ENCODE peak calls at places on chromosome 7, in seven cellular contexts. I, L, C, K, B, A and J are unnamed samples.

GRCh38 chr7:7519528-7519927 is 16.1 kb downstream of the COL28A1 start:
- DNase-seq in I (no peak), L (no peak), C (no peak), K (no peak), B (no peak), A (no peak), J (no peak)

GRCh38 chr7:4861673-4862072 is at the start of gene PAPOLB:
- DNase-seq in I (no peak), L (no peak), C (no peak), K (no peak), B (no peak), A (no peak), J (no peak)

GRCh38 chr7:121126801-121127534 is 138.5 kb downstream of the CPED1 start:
- DNase-seq in I (no peak), L (peak), C (no peak), K (no peak), B (no peak), A (peak), J (no peak)

GRCh38 chr7:94064541-94065191 is 60.5 kb upstream of the BET1 start:
- DNase-seq in I (peak), L (peak), C (no peak), K (no peak), B (peak), A (peak), J (no peak)

GRCh38 chr7:120944826-120945562 is 5.6 kb upstream of the ING3 start:
- DNase-seq in I (no peak), L (no peak), C (no peak), K (no peak), B (peak), A (no peak), J (no peak)

GRCh38 chr7:114930829-114931655 is 9.1 kb downstream of the MDFIC start:
- DNase-seq in I (no peak), L (peak), C (no peak), K (no peak), B (no peak), A (no peak), J (no peak)

GRCh38 chr7:117188949-117189348 is 133.9 kb downstream of the WNT2 start:
- DNase-seq in I (no peak), L (peak), C (no peak), K (no peak), B (no peak), A (no peak), J (no peak)

GRCh38 chr7:148954766-148955165 is 70.7 kb upstream of the EZH2 start:
- DNase-seq in I (no peak), L (no peak), C (no peak), K (no peak), B (no peak), A (no peak), J (no peak)

GRCh38 chr7:50653997-50654425 is 88.8 kb upstream of the DDC start:
- DNase-seq in I (no peak), L (peak), C (no peak), K (peak), B (no peak), A (no peak), J (no peak)

GRCh38 chr7:121069346-121070100 is 81.0 kb downstream of the CPED1 start:
- DNase-seq in I (no peak), L (peak), C (no peak), K (no peak), B (no peak), A (no peak), J (no peak)

GRCh38 chr7:72183835-72184234 is 228.3 kb downstream of the CALN1 start:
- DNase-seq in I (peak), L (no peak), C (no peak), K (no peak), B (no peak), A (no peak), J (no peak)

GRCh38 chr7:28207486-28208158 is 27.0 kb upstream of the JAZF1 start:
- DNase-seq in I (no peak), L (no peak), C (no peak), K (no peak), B (no peak), A (no peak), J (no peak)

DNA sequence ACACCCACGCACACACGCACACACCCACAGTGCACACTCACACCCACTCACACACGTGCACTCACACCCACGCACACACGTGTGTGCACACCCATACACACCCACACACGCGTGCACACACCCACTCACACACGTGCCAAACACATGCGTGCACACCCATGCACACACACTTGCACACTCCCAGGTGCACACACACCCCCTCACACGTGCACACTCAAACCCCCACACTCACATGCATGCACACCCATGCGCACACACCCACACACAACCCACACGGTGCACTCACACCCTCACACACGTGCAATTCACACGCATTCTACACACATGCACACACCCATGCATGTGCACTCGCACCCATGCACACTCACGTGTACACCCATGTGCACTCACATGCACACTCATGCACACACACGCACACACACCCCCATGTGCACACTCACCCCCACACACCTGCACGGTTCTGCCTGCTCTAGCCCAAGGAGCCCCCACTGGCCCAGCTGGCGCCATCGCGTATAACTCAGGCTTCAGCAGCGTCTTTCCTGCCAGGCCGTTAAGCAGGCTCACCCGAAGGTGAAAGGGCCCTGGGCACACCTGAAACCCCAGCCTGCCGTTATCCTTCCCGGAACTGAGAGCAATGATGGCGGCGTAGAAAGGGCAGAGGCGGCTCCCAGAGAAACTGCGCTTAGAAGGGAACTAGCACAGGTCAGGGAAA is 63.9 kb upstream of the PDGFA start:
- DNase-seq in I (no peak), L (no peak), C (no peak), K (no peak), B (no peak), A (no peak), J (no peak)
- H3K18ac ChIP-seq in I (no peak), L (no peak), C (peak), K (no peak), B (no peak), A (no peak), J (no peak)

DNA sequence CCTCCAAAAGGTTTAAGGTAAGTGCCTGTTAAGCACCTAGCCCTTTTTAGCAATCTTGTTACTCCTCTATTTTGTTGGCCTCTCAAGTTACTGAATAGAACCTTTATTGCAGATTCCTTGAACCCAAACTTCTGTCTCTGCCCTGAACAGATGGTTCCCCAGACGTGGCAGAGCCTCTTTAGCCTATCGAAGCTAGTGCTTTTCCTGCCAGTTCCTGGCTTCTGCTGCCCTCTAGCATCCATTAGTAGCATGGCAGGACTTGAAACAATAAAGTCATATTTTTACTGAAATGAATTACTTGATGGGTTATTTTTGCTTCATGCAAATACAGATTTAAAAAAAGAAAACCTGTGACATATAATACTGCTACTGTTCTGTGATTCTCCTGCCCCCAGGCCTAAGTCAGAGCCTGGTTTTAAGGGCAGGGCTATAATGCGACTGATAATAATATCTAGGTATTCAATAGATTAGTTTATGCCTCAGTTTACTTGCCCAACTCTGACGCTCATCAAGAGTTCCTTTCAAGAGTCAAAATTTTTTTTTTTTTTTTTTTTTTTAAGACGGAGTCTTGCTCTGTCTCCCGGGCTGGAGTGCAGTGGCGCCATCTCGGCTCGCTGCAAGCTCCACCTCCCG is 84.3 kb upstream of the PHF14 start:
- DNase-seq in I (peak), L (peak), C (peak), K (no peak), B (peak), A (peak), J (peak)
- H2AK5ac ChIP-seq in I (no peak), L (no peak), C (no peak), K (no peak), B (no peak), A (no peak), J (no peak)

DNA sequence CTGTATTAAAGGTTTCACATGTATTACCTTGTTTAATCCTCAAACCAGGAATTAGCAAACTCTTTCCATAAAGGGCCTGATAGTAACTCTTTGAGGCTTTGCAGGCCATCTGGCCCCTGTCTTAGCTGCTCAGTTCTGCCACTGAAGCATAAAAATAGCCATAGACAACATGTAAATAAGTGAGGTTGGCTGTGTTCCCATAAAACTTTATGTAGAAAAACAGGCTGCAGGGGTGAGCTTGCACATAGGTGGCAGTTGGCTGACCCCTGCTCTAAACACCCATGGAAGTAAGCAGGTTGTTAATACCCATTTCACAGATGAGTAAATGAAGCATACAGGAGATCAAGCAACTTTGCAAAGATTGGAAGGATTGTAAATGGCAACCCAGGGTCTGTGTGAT is 1279.2 kb upstream of the AUTS2 start:
- DNase-seq in I (no peak), L (no peak), C (no peak), K (no peak), B (no peak), A (no peak), J (no peak)
- H3K4me2 ChIP-seq in I (no peak), L (no peak), C (no peak), K (no peak), B (no peak), A (no peak), J (no peak)

DNA sequence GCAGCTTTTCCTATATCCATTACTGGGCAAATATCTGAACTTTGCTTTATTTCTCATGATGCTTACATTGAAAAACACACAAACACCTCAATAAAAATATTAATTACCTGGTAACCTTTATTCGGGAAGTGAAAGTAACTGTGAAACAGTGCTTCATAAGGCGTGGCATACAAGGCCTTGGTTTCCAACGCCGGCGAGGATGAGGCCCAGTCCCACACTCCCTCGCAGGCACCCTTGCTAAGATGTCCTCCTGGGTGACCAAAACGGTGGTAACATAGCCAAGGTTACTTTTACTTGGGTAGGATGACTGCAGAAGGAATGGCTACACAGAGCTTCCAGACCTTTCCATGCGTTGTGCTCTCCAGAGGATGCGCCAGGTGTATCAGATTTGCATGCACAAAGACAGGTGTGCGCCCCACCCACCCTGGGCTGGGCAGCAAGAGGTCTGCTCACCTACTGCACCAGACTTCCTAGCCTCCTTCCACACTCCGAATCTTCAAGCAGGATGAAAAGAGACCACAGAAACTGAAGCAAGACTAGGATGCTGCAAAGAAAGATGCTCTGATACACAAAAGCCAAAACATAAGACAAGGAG is 13.3 kb upstream of the DAGLB start:
- DNase-seq in I (no peak), L (no peak), C (no peak), K (no peak), B (no peak), A (no peak), J (no peak)
- H3K18ac ChIP-seq in I (no peak), L (no peak), C (no peak), K (no peak), B (no peak), A (no peak), J (no peak)

GRCh38 chr7:92785923-92786322 is 50.5 kb downstream of the CDK6 start:
- DNase-seq in I (no peak), L (peak), C (no peak), K (no peak), B (no peak), A (peak), J (no peak)
- H2AK5ac ChIP-seq in I (no peak), L (no peak), C (no peak), K (no peak), B (no peak), A (no peak), J (no peak)

DNA sequence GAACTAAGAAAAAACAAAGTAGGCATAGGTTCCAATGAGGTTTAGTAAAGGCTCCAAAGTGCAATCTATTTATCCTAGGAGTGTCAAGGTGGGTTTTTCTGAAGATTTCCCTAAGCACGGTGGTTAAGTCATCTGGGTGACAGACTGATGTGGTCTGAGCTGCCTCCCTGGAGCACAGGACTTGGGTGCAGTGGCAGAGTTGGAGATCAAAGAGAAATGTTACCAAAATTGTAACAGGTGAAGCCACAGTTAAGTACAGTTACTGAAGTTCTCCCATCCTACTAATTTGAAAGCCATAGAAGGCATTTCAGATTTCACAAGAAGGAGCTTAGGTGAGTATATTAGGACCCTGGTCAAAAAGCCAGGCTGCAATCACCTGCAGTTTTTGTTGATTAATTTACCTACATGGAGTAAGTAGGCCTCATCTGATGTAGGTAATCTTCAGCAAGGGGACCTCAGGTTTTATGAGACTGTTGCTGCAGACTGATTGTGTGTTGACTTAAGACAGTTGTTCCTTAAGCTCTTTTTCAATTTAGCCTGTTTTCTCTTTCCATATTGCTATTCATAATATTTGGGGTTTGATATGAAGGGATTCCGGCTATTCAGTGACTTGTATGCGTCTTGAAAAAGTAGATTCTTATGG is 3.0 kb downstream of the DLX6 start:
- DNase-seq in I (no peak), L (no peak), C (no peak), K (no peak), B (no peak), A (no peak), J (no peak)
- H3K4me2 ChIP-seq in I (no peak), L (no peak), C (no peak), K (no peak), B (no peak), A (no peak), J (no peak)